ENCODE peak calls at places on chromosomes 11 and 22, in six cellular contexts. O, L, B, S, R and V are unnamed samples.

GRCh38 chr22:19644314-19645223 is 69.7 kb upstream of the SEPTIN5 start:
- DNase-seq in B (no peak), R (peak; percentile 19), S (no peak), L (peak; percentile 71), O (no peak), V (no peak)

GRCh38 chr11:69171476-69171875 is 15.7 kb downstream of the SMIM38 start:
- DNase-seq in L (no peak), R (no peak), O (no peak), B (no peak), S (no peak), V (no peak)

GRCh38 chr11:45289369-45289768 is 3.2 kb upstream of the SYT13 start:
- DNase-seq in L (no peak), S (no peak), B (peak; percentile 65), R (no peak), O (peak; percentile 57), V (no peak)

GRCh38 chr11:129281471-129282268 is 89.5 kb upstream of the ARHGAP32 start:
- DNase-seq in R (no peak), S (no peak), L (no peak), B (no peak), O (no peak), V (no peak)

GRCh38 chr11:22115470-22116037 is 77.3 kb upstream of the ANO5 start:
- DNase-seq in O (no peak), B (no peak), R (no peak), L (no peak), S (no peak), V (no peak)

GRCh38 chr22:38196791-38197429 is 4.9 kb upstream of the MAFF start:
- DNase-seq in S (no peak), R (no peak), O (no peak), B (no peak), L (no peak), V (no peak)

GRCh38 chr11:95279921-95280861 is 49.2 kb upstream of the SESN3 start:
- DNase-seq in B (no peak), L (no peak), O (no peak), R (peak; percentile 19), S (no peak), V (no peak)

GRCh38 chr22:47408409-47408808 is 646.0 kb downstream of the TBC1D22A start:
- DNase-seq in B (no peak), R (no peak), S (no peak), O (no peak), L (no peak), V (no peak)

GRCh38 chr22:37223965-37224551 is 11.8 kb upstream of the SSTR3 start:
- DNase-seq in L (no peak), S (no peak), B (no peak), R (no peak), O (no peak), V (no peak)

GRCh38 chr11:130215531-130216220 is 56.1 kb downstream of the ST14 start:
- DNase-seq in S (no peak), L (no peak), O (no peak), B (no peak), R (no peak), V (no peak)

GRCh38 chr11:11171854-11172253 is 181.2 kb downstream of the CSNK2A3 start:
- DNase-seq in O (no peak), B (no peak), S (peak; percentile 61), R (no peak), L (no peak), V (no peak)

GRCh38 chr11:7600205-7600775 is 73.0 kb downstream of the CYB5R2 start:
- DNase-seq in O (peak; percentile 22), S (no peak), L (no peak), B (peak; percentile 78), R (no peak), V (peak; percentile 89)

GRCh38 chr22:40714514-40714966 is 35.3 kb downstream of the MCHR1 start:
- DNase-seq in R (no peak), O (no peak), L (no peak), S (no peak), B (peak; percentile 68), V (peak; percentile 51)

GRCh38 chr11:97739892-97740782 is 1280.6 kb upstream of the CNTN5 start:
- DNase-seq in S (no peak), R (peak; percentile 32), L (no peak), B (peak; percentile 59), O (no peak), V (peak; percentile 13)

GRCh38 chr11:57567512-57568329 is at the start of gene UBE2L6:
- DNase-seq in L (peak; percentile 85), B (no peak), O (peak; percentile 87), S (no peak), R (peak; percentile 91), V (no peak)

GRCh38 chr22:35455529-35455928 is 55.6 kb downstream of the MCM5 start:
- DNase-seq in O (no peak), S (no peak), R (no peak), L (no peak), B (no peak), V (no peak)

GRCh38 chr22:35601743-35602633 is 15.1 kb downstream of the MB start:
- DNase-seq in R (no peak), L (no peak), O (no peak), S (no peak), B (peak; percentile 72), V (no peak)

GRCh38 chr11:83493034-83493433 is 206.9 kb upstream of the CCDC90B start:
- DNase-seq in R (no peak), S (no peak), L (no peak), O (no peak), B (no peak), V (no peak)

GRCh38 chr11:8031248-8032115 is 44.3 kb downstream of the EIF3F start:
- DNase-seq in R (peak; percentile 23), O (no peak), S (no peak), B (no peak), L (no peak), V (no peak)

GRCh38 chr11:65498042-65498726 is 661 bp upstream of the MALAT1 start:
- DNase-seq in R (no peak), S (peak; percentile 53), O (no peak), L (no peak), B (peak; percentile 68), V (no peak)

GRCh38 chr11:7593476-7593875 is 79.7 kb downstream of the PPFIBP2 start:
- DNase-seq in O (no peak), L (no peak), R (peak; percentile 37), S (no peak), B (no peak), V (no peak)

GRCh38 chr11:2989551-2989950 is 2.6 kb downstream of the NAP1L4 start:
- DNase-seq in S (no peak), L (no peak), O (no peak), R (no peak), B (no peak), V (no peak)

GRCh38 chr11:123494195-123495050 is 64.4 kb downstream of the GRAMD1B start:
- DNase-seq in L (no peak), O (no peak), S (no peak), B (peak; percentile 69), R (no peak), V (no peak)

DNA sequence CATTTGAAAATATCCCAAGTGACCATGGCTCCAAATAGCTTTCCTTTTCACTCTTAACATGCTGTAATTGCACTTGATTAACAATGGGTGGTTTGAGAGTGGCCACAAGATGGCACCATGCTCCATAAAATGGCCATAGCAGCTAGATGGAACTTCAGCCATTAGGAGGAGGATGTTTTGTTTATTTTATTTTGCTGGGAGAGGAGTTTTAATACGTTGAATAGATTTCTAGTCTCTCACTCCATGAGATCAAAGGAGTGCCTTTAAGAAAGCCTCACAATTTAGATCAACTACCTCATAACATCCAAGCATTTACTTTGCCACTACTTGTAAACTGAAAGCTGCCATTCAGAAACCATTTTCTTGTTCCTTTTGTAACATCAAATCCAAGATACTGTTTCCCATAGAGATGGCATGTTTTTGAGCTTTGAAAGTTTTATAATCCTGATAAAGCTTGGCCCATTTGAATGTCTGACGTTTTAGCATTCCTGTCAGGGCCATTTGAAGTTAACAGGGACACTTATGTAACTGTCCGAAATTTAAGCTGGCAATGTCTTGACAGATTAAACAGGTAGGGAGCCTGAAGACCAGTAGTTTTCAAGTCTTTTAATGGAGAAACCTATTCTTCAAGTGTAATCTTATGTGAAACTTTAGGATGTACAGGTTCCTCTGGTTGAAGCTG is 4.7 kb downstream of the FEN1 start:
- DNase-seq in B (peak; percentile 88), R (peak; percentile 71), O (peak; percentile 79), L (no peak), S (peak; percentile 52), V (peak; percentile 78)
- TF ChIP-seq SMC3 in B (peak; percentile 86), R (peak; percentile 80), O (peak; percentile 80), L (peak; percentile 81), S (peak; percentile 90), V (peak; percentile 78)

GRCh38 chr22:43397766-43398165 is 14.0 kb upstream of the MPPED1 start:
- DNase-seq in R (no peak), O (no peak), B (no peak), S (no peak), L (no peak), V (no peak)

GRCh38 chr22:43398246-43398645 is 13.6 kb upstream of the MPPED1 start:
- DNase-seq in R (no peak), O (no peak), S (no peak), L (no peak), B (no peak), V (peak; percentile 51)

GRCh38 chr22:43395296-43395695 is 16.5 kb upstream of the MPPED1 start:
- DNase-seq in O (no peak), R (no peak), L (no peak), B (no peak), S (no peak), V (no peak)

GRCh38 chr22:43396934-43397457 is 14.8 kb upstream of the MPPED1 start:
- DNase-seq in B (no peak), R (no peak), S (no peak), L (no peak), O (no peak), V (peak; percentile 57)

GRCh38 chr22:43396321-43396933 is 15.4 kb upstream of the MPPED1 start:
- DNase-seq in O (no peak), R (no peak), B (no peak), L (no peak), S (no peak), V (no peak)
- TF ChIP-seq SMC3 in O (no peak), R (no peak), B (no peak), L (no peak), S (no peak), V (no peak)

DNA sequence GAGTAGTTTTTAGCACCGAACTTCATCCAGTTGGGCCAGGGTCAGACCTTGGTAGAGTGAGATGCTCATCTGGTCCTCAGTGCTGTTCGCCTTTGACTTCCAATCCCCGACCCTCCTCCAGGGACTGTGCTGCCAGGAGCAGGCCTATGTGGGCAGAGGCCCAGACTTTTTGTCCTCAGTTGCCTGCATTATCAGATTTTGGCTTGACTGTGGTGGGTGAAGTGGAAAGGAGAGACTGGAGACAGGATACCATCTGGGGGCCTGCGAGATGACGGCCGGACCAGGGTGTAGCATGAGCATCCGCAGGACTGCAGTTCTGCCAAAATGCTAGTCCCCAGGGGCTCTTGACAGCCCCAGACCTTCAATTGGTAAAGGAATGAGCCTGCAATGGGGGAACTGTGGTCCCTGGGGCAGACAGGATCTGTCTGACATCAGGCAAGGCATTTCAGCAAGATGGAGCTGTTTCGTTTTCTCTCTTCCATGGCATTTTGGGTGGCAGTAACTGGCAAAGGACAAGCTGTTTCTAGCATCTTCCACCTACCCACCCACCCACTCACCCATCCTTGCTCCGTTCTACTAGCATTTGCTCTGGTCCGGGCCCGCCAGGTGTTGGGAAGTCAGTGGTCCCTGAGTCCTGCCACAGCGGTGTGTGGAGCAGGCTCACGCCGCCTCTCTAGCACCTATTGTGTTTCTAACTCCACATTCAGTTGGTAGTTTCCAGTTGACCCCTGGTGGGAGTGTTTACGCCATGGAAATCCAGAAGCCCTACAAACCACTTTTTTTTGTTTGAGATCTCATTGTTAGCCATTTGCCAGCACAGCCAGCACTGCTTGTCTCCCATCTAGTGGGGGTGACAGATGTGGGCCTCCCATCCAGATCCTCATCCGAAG is 53.5 kb downstream of the OTOG start:
- DNase-seq in R (no peak), S (no peak), B (no peak), L (no peak), O (no peak), V (no peak)
- TF ChIP-seq SMC3 in R (no peak), S (no peak), B (no peak), L (no peak), O (no peak), V (no peak)

GRCh38 chr11:20854214-20854613 is 184.8 kb downstream of the NELL1 start:
- DNase-seq in S (no peak), L (no peak), O (no peak), B (no peak), R (no peak), V (no peak)
- TF ChIP-seq SMC3 in S (no peak), L (no peak), O (no peak), B (no peak), R (no peak), V (no peak)